ENCODE peak calls at places on chromosomes 6 and 20, in five cellular contexts. One of them, this sample, is unnamed. For H3K27me3, the result is how much of the 10 kb centered on the place peaks cover.

GRCh38 chr6:136464874-136465273 is 85.3 kb downstream of the MAP7 start:
- DNase-seq in CD8-positive, alpha-beta memory T cell: no peak
- DNase-seq in mammary epithelial cell: no peak
- DNase-seq in body of pancreas: no peak
- DNase-seq in vagina: no peak
- DNase-seq in this sample: no peak

GRCh38 chr6:3341467-3341866 is 82.7 kb downstream of the PSMG4 start:
- DNase-seq in body of pancreas: no peak
- DNase-seq in CD8-positive, alpha-beta memory T cell: no peak
- DNase-seq in vagina: no peak
- DNase-seq in mammary epithelial cell: no peak
- DNase-seq in this sample: peak

GRCh38 chr6:106516629-106517028 is 112.7 kb downstream of the RTN4IP1 start:
- DNase-seq in body of pancreas: no peak
- DNase-seq in CD8-positive, alpha-beta memory T cell: no peak
- DNase-seq in vagina: no peak
- DNase-seq in mammary epithelial cell: no peak
- DNase-seq in this sample: no peak

GRCh38 chr20:59988141-59988540 is 29.9 kb downstream of the CDH26 start:
- DNase-seq in CD8-positive, alpha-beta memory T cell: no peak
- DNase-seq in body of pancreas: peak
- DNase-seq in vagina: no peak
- DNase-seq in mammary epithelial cell: peak
- DNase-seq in this sample: peak

GRCh38 chr6:23181301-23182110 is 612.1 kb downstream of the HDGFL1 start:
- DNase-seq in vagina: no peak
- DNase-seq in CD8-positive, alpha-beta memory T cell: no peak
- DNase-seq in body of pancreas: no peak
- DNase-seq in mammary epithelial cell: no peak
- DNase-seq in this sample: no peak

GRCh38 chr20:37455659-37456058 is 65.4 kb upstream of the NNAT start:
- DNase-seq in body of pancreas: no peak
- DNase-seq in vagina: no peak
- DNase-seq in CD8-positive, alpha-beta memory T cell: no peak
- DNase-seq in mammary epithelial cell: no peak
- DNase-seq in this sample: no peak

GRCh38 chr6:135306740-135307420 is 125.8 kb downstream of the MYB start:
- DNase-seq in mammary epithelial cell: no peak
- DNase-seq in CD8-positive, alpha-beta memory T cell: no peak
- DNase-seq in body of pancreas: no peak
- DNase-seq in vagina: no peak
- DNase-seq in this sample: no peak

GRCh38 chr6:31197559-31198305 is 27.2 kb upstream of the POU5F1 start:
- DNase-seq in vagina: no peak
- DNase-seq in body of pancreas: peak
- DNase-seq in mammary epithelial cell: peak
- DNase-seq in CD8-positive, alpha-beta memory T cell: peak
- DNase-seq in this sample: peak

GRCh38 chr6:122696853-122697252 is 82.7 kb upstream of the FABP7 start:
- DNase-seq in mammary epithelial cell: peak
- DNase-seq in CD8-positive, alpha-beta memory T cell: no peak
- DNase-seq in vagina: no peak
- DNase-seq in body of pancreas: no peak
- DNase-seq in this sample: no peak

GRCh38 chr6:24439858-24440539 is 37.3 kb downstream of the MRS2 start:
- DNase-seq in vagina: no peak
- DNase-seq in mammary epithelial cell: peak
- DNase-seq in body of pancreas: no peak
- DNase-seq in CD8-positive, alpha-beta memory T cell: no peak
- DNase-seq in this sample: no peak

GRCh38 chr6:3825331-3825831 is 23.8 kb upstream of the FAM50B start:
- DNase-seq in body of pancreas: peak
- DNase-seq in mammary epithelial cell: peak
- DNase-seq in CD8-positive, alpha-beta memory T cell: no peak
- DNase-seq in vagina: no peak
- DNase-seq in this sample: peak

GRCh38 chr20:38603286-38603685 is 1.7 kb downstream of the ARHGAP40 start:
- DNase-seq in CD8-positive, alpha-beta memory T cell: no peak
- DNase-seq in body of pancreas: no peak
- DNase-seq in mammary epithelial cell: no peak
- DNase-seq in vagina: no peak
- DNase-seq in this sample: no peak

GRCh38 chr20:32442630-32443029 is 84.5 kb downstream of the ASXL1 start:
- DNase-seq in vagina: no peak
- DNase-seq in CD8-positive, alpha-beta memory T cell: no peak
- DNase-seq in mammary epithelial cell: no peak
- DNase-seq in body of pancreas: no peak
- DNase-seq in this sample: no peak

GRCh38 chr6:11215773-11216172 is 16.7 kb downstream of the NEDD9 start:
- DNase-seq in mammary epithelial cell: no peak
- DNase-seq in CD8-positive, alpha-beta memory T cell: no peak
- DNase-seq in vagina: no peak
- DNase-seq in body of pancreas: peak
- DNase-seq in this sample: no peak

GRCh38 chr6:13863699-13864155 is 49.4 kb upstream of the MCUR1 start:
- DNase-seq in mammary epithelial cell: no peak
- DNase-seq in body of pancreas: no peak
- DNase-seq in CD8-positive, alpha-beta memory T cell: no peak
- DNase-seq in vagina: peak
- DNase-seq in this sample: no peak

GRCh38 chr20:517221-517620 is 26.4 kb downstream of the CSNK2A1 start:
- DNase-seq in body of pancreas: no peak
- DNase-seq in mammary epithelial cell: no peak
- DNase-seq in vagina: no peak
- DNase-seq in CD8-positive, alpha-beta memory T cell: no peak
- DNase-seq in this sample: no peak

GRCh38 chr6:37788259-37788658 is 31.3 kb upstream of the ZFAND3 start:
- DNase-seq in mammary epithelial cell: peak
- DNase-seq in CD8-positive, alpha-beta memory T cell: no peak
- DNase-seq in body of pancreas: no peak
- DNase-seq in vagina: no peak
- DNase-seq in this sample: peak

GRCh38 chr6:38248500-38249234 is 391.1 kb downstream of the BTBD9 start:
- DNase-seq in body of pancreas: no peak
- DNase-seq in vagina: no peak
- DNase-seq in mammary epithelial cell: peak
- DNase-seq in CD8-positive, alpha-beta memory T cell: no peak
- DNase-seq in this sample: no peak

GRCh38 chr6:124400600-124400999 is 561.6 kb upstream of the RNF217 start:
- DNase-seq in CD8-positive, alpha-beta memory T cell: no peak
- DNase-seq in mammary epithelial cell: no peak
- DNase-seq in body of pancreas: no peak
- DNase-seq in vagina: no peak
- DNase-seq in this sample: no peak

GRCh38 chr6:106883808-106884262 is 90.7 kb downstream of the CD24 start:
- DNase-seq in mammary epithelial cell: no peak
- DNase-seq in body of pancreas: no peak
- DNase-seq in CD8-positive, alpha-beta memory T cell: no peak
- DNase-seq in vagina: no peak
- DNase-seq in this sample: no peak

GRCh38 chr20:43948455-43948854 is 33.8 kb downstream of the TOX2 start:
- DNase-seq in CD8-positive, alpha-beta memory T cell: no peak
- DNase-seq in vagina: no peak
- DNase-seq in mammary epithelial cell: no peak
- DNase-seq in body of pancreas: no peak
- DNase-seq in this sample: no peak

GRCh38 chr6:112037783-112038216 is 16.1 kb upstream of the CCN6 start:
- DNase-seq in vagina: peak
- DNase-seq in body of pancreas: peak
- DNase-seq in CD8-positive, alpha-beta memory T cell: no peak
- DNase-seq in mammary epithelial cell: peak
- DNase-seq in this sample: peak

GRCh38 chr6:89313006-89313405 is 2.1 kb downstream of the GABRR2 start:
- DNase-seq in mammary epithelial cell: peak
- DNase-seq in vagina: no peak
- DNase-seq in CD8-positive, alpha-beta memory T cell: no peak
- DNase-seq in body of pancreas: peak
- DNase-seq in this sample: peak

GRCh38 chr6:143260857-143261256 is 189.6 kb downstream of the ADAT2 start:
- DNase-seq in CD8-positive, alpha-beta memory T cell: no peak
- DNase-seq in mammary epithelial cell: peak
- DNase-seq in body of pancreas: no peak
- DNase-seq in vagina: no peak
- DNase-seq in this sample: no peak

GRCh38 chr6:3237761-3238662 is 10.6 kb upstream of the TUBB2B start:
- DNase-seq in vagina: no peak
- DNase-seq in CD8-positive, alpha-beta memory T cell: no peak
- DNase-seq in body of pancreas: no peak
- DNase-seq in mammary epithelial cell: no peak
- DNase-seq in this sample: no peak

GRCh38 chr20:51760905-51761544 is 7.2 kb downstream of the ATP9A start:
- DNase-seq in mammary epithelial cell: no peak
- DNase-seq in vagina: no peak
- DNase-seq in CD8-positive, alpha-beta memory T cell: no peak
- DNase-seq in body of pancreas: no peak
- DNase-seq in this sample: peak

GRCh38 chr20:46458891-46459750 is 52.7 kb upstream of the ELMO2 start:
- DNase-seq in mammary epithelial cell: peak
- DNase-seq in body of pancreas: peak
- DNase-seq in vagina: no peak
- DNase-seq in CD8-positive, alpha-beta memory T cell: no peak
- DNase-seq in this sample: no peak

GRCh38 chr20:38258545-38259223 is 1.9 kb downstream of the KIAA1755 start:
- DNase-seq in body of pancreas: no peak
- DNase-seq in vagina: no peak
- DNase-seq in mammary epithelial cell: no peak
- DNase-seq in CD8-positive, alpha-beta memory T cell: no peak
- DNase-seq in this sample: no peak

GRCh38 chr6:38213275-38213674 is 393.7 kb downstream of the ZFAND3 start:
- DNase-seq in vagina: peak
- DNase-seq in body of pancreas: no peak
- DNase-seq in mammary epithelial cell: no peak
- DNase-seq in CD8-positive, alpha-beta memory T cell: no peak
- DNase-seq in this sample: no peak

GRCh38 chr6:84766118-84766683 is 1.8 kb upstream of the TBX18 start:
- DNase-seq in body of pancreas: no peak
- DNase-seq in vagina: no peak
- DNase-seq in mammary epithelial cell: no peak
- DNase-seq in CD8-positive, alpha-beta memory T cell: no peak
- DNase-seq in this sample: no peak
- H3K4me3 ChIP-seq in body of pancreas: no peak
- H3K4me3 ChIP-seq in vagina: no peak
- H3K4me3 ChIP-seq in mammary epithelial cell: no peak
- H3K4me3 ChIP-seq in CD8-positive, alpha-beta memory T cell: no peak
- H3K4me3 ChIP-seq in this sample: no peak

GRCh38 chr6:69422474-69422873 is 374.3 kb downstream of the LMBRD1 start:
- DNase-seq in vagina: no peak
- DNase-seq in body of pancreas: no peak
- DNase-seq in CD8-positive, alpha-beta memory T cell: no peak
- DNase-seq in mammary epithelial cell: no peak
- DNase-seq in this sample: no peak
- H3K27me3 ChIP-seq in vagina: under half
- H3K27me3 ChIP-seq in body of pancreas: under half
- H3K27me3 ChIP-seq in CD8-positive, alpha-beta memory T cell: under half
- H3K27me3 ChIP-seq in mammary epithelial cell: under half
- H3K27me3 ChIP-seq in this sample: under half

GRCh38 chr20:48630342-48631075 is 197.3 kb downstream of the PREX1 start:
- DNase-seq in mammary epithelial cell: no peak
- DNase-seq in vagina: no peak
- DNase-seq in CD8-positive, alpha-beta memory T cell: no peak
- DNase-seq in body of pancreas: no peak
- DNase-seq in this sample: peak

GRCh38 chr20:48631114-48632016 is 196.4 kb downstream of the PREX1 start:
- DNase-seq in mammary epithelial cell: no peak
- DNase-seq in body of pancreas: no peak
- DNase-seq in CD8-positive, alpha-beta memory T cell: no peak
- DNase-seq in vagina: no peak
- DNase-seq in this sample: peak

GRCh38 chr20:48632825-48633619 is 194.8 kb downstream of the PREX1 start:
- DNase-seq in CD8-positive, alpha-beta memory T cell: no peak
- DNase-seq in mammary epithelial cell: no peak
- DNase-seq in body of pancreas: no peak
- DNase-seq in vagina: no peak
- DNase-seq in this sample: no peak

GRCh38 chr20:48633620-48634257 is 194.1 kb downstream of the PREX1 start:
- DNase-seq in mammary epithelial cell: no peak
- DNase-seq in vagina: no peak
- DNase-seq in CD8-positive, alpha-beta memory T cell: no peak
- DNase-seq in body of pancreas: no peak
- DNase-seq in this sample: no peak

DNA sequence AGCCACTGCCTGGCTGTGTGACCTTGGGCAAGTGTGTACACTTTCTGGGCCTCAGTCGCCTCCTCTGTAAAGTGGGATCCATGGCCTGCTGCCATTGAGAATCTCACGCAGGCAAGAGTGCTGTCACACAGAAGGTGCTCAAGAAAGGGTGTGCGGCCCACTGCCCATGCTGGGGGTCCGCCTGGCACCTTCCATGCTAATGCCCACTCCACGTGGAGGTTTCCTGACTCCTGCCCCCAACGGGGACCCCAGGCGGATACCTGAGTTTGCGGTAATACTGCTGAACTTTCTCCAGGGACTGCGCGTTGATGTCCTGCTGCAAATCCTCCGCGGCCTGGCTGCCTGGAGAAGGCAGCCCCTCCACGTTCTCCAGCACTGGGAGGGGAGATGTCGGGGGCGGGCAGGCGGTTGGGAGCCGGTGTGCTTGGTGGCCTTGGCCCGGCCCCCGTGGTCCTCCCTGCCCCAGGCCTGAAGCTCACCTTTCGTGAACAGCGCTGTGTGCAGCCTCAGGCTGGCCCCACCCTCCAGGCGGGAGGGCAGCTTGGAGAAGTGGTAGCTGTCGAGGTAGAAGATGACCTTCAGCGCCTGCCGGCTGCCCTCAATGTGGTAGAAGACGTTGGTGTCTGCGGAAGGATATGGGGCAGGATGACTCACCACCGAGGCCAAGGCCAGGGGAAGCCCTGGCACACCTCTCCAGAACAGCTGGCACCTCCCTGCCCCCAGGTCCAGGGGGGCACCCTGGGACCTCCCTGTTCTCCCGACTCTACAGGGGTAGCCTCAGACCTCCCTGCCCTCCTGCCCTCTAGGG is 195.6 kb downstream of the PREX1 start:
- DNase-seq in body of pancreas: no peak
- DNase-seq in vagina: no peak
- DNase-seq in mammary epithelial cell: no peak
- DNase-seq in CD8-positive, alpha-beta memory T cell: no peak
- DNase-seq in this sample: no peak
- H3K4me3 ChIP-seq in body of pancreas: no peak
- H3K4me3 ChIP-seq in vagina: no peak
- H3K4me3 ChIP-seq in mammary epithelial cell: no peak
- H3K4me3 ChIP-seq in CD8-positive, alpha-beta memory T cell: no peak
- H3K4me3 ChIP-seq in this sample: no peak

DNA sequence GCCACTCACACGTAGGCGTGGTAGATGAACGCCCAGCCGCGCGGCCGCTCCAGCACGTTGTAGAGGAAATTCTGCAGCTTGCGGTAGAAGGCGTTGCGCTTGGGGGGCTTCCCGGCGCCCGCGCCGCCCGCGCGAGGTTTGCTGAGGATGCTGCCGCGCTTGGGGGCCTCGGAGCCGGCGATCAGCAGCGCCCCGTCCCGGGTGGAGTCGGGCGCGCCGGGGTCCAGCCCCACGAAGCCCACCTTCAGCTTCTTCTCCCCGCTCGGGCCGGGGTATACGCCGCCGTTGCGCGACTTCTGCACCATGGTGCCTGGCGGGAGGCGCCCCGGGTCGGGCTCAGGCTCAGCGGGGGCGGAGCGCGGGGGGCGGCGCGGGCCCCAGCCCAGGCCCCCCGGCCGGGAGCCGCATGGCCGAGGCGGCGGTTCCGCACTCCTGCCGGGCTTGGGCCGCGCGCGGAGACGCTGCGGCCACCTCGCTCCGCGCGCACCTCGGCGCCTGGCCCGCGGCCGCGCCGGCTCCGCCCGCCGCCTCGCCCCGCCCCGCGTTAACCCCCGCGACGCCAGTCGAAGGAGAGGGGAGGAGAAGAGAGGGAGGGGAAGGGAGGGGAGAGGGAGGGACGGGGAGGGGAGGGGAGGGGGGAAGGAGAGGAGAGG is at the start of gene KCNQ2:
- DNase-seq in vagina: no peak
- DNase-seq in body of pancreas: no peak
- DNase-seq in mammary epithelial cell: no peak
- DNase-seq in CD8-positive, alpha-beta memory T cell: no peak
- DNase-seq in this sample: no peak
- H3K27me3 ChIP-seq in vagina: under half
- H3K27me3 ChIP-seq in body of pancreas: under half
- H3K27me3 ChIP-seq in mammary epithelial cell: under half
- H3K27me3 ChIP-seq in CD8-positive, alpha-beta memory T cell: under half
- H3K27me3 ChIP-seq in this sample: half or more

This sample was measured in MG63.